ENCODE peak calls at places on chromosomes 4 and X, in five cellular contexts. One of them, this sample, is unnamed.

GRCh38 chr4:172035573-172035972 is 222.4 kb downstream of the GALNTL6 start:
- DNase-seq in cardiac muscle cell: no peak
- DNase-seq in NCI-H2227 treated with DMSO at 0.1 percent for 48 hours: no peak
- DNase-seq in hypothalamus: no peak
- DNase-seq in NT2/D1: no peak
- DNase-seq in this sample: no peak

GRCh38 chr4:82865592-82865991 is 25.4 kb downstream of the SEC31A start:
- DNase-seq in NT2/D1: no peak
- DNase-seq in cardiac muscle cell: no peak
- DNase-seq in NCI-H2227 treated with DMSO at 0.1 percent for 48 hours: no peak
- DNase-seq in hypothalamus: no peak
- DNase-seq in this sample: no peak

GRCh38 chrX:18927558-18927957 is 56.4 kb downstream of the PHKA2 start:
- DNase-seq in NCI-H2227 treated with DMSO at 0.1 percent for 48 hours: peak
- DNase-seq in NT2/D1: no peak
- DNase-seq in hypothalamus: no peak
- DNase-seq in cardiac muscle cell: no peak
- DNase-seq in this sample: no peak

GRCh38 chr4:86421461-86421860 is 61.6 kb upstream of the MAPK10 start:
- DNase-seq in cardiac muscle cell: no peak
- DNase-seq in NT2/D1: no peak
- DNase-seq in NCI-H2227 treated with DMSO at 0.1 percent for 48 hours: no peak
- DNase-seq in hypothalamus: no peak
- DNase-seq in this sample: no peak

GRCh38 chr4:14008494-14008893 is 381.0 kb upstream of the BOD1L1 start:
- DNase-seq in cardiac muscle cell: no peak
- DNase-seq in NCI-H2227 treated with DMSO at 0.1 percent for 48 hours: no peak
- DNase-seq in NT2/D1: no peak
- DNase-seq in hypothalamus: no peak
- DNase-seq in this sample: no peak

GRCh38 chr4:126441173-126441810 is 1126.5 kb downstream of the FAT4 start:
- DNase-seq in NCI-H2227 treated with DMSO at 0.1 percent for 48 hours: no peak
- DNase-seq in NT2/D1: no peak
- DNase-seq in hypothalamus: no peak
- DNase-seq in cardiac muscle cell: peak
- DNase-seq in this sample: no peak

GRCh38 chrX:10444204-10444603 is 176.2 kb downstream of the MID1 start:
- DNase-seq in NCI-H2227 treated with DMSO at 0.1 percent for 48 hours: no peak
- DNase-seq in hypothalamus: no peak
- DNase-seq in cardiac muscle cell: no peak
- DNase-seq in NT2/D1: no peak
- DNase-seq in this sample: no peak

GRCh38 chr4:173752610-173753009 is 222.6 kb upstream of the HAND2 start:
- DNase-seq in cardiac muscle cell: peak
- DNase-seq in NT2/D1: peak
- DNase-seq in NCI-H2227 treated with DMSO at 0.1 percent for 48 hours: no peak
- DNase-seq in hypothalamus: no peak
- DNase-seq in this sample: no peak

GRCh38 chr4:6527683-6528595 is 47.0 kb upstream of the MAN2B2 start:
- DNase-seq in NCI-H2227 treated with DMSO at 0.1 percent for 48 hours: no peak
- DNase-seq in hypothalamus: no peak
- DNase-seq in cardiac muscle cell: no peak
- DNase-seq in NT2/D1: no peak
- DNase-seq in this sample: peak

GRCh38 chrX:56564182-56564885 is 907 bp downstream of the UBQLN2 start:
- DNase-seq in NCI-H2227 treated with DMSO at 0.1 percent for 48 hours: peak
- DNase-seq in NT2/D1: no peak
- DNase-seq in cardiac muscle cell: peak
- DNase-seq in hypothalamus: no peak
- DNase-seq in this sample: no peak

GRCh38 chr4:183398298-183399129 is 45.9 kb upstream of the CDKN2AIP start:
- DNase-seq in NCI-H2227 treated with DMSO at 0.1 percent for 48 hours: no peak
- DNase-seq in cardiac muscle cell: peak
- DNase-seq in NT2/D1: peak
- DNase-seq in hypothalamus: no peak
- DNase-seq in this sample: peak

GRCh38 chr4:72312032-72312650 is 256.9 kb downstream of the ADAMTS3 start:
- DNase-seq in cardiac muscle cell: no peak
- DNase-seq in NT2/D1: peak
- DNase-seq in NCI-H2227 treated with DMSO at 0.1 percent for 48 hours: no peak
- DNase-seq in hypothalamus: no peak
- DNase-seq in this sample: peak

GRCh38 chrX:4397471-4397870 is 684.0 kb upstream of the PRKX start:
- DNase-seq in NCI-H2227 treated with DMSO at 0.1 percent for 48 hours: no peak
- DNase-seq in cardiac muscle cell: no peak
- DNase-seq in NT2/D1: no peak
- DNase-seq in hypothalamus: no peak
- DNase-seq in this sample: no peak

GRCh38 chr4:110480031-110480549 is 4.1 kb downstream of the ENPEP start:
- DNase-seq in NCI-H2227 treated with DMSO at 0.1 percent for 48 hours: no peak
- DNase-seq in NT2/D1: no peak
- DNase-seq in hypothalamus: no peak
- DNase-seq in cardiac muscle cell: no peak
- DNase-seq in this sample: no peak

GRCh38 chrX:43702660-43703059 is 46.6 kb downstream of the MAOA start:
- DNase-seq in cardiac muscle cell: no peak
- DNase-seq in NCI-H2227 treated with DMSO at 0.1 percent for 48 hours: no peak
- DNase-seq in NT2/D1: no peak
- DNase-seq in hypothalamus: no peak
- DNase-seq in this sample: no peak

GRCh38 chrX:134886201-134886600 is 104.6 kb upstream of the SMIM10 start:
- DNase-seq in cardiac muscle cell: no peak
- DNase-seq in NT2/D1: no peak
- DNase-seq in hypothalamus: no peak
- DNase-seq in NCI-H2227 treated with DMSO at 0.1 percent for 48 hours: no peak
- DNase-seq in this sample: no peak

GRCh38 chr4:153126137-153126536 is 78.1 kb upstream of the TRIM2 start:
- DNase-seq in NCI-H2227 treated with DMSO at 0.1 percent for 48 hours: no peak
- DNase-seq in hypothalamus: no peak
- DNase-seq in NT2/D1: no peak
- DNase-seq in cardiac muscle cell: no peak
- DNase-seq in this sample: no peak

GRCh38 chr4:76235407-76235806 is 16.1 kb upstream of the FAM47E start:
- DNase-seq in hypothalamus: no peak
- DNase-seq in cardiac muscle cell: no peak
- DNase-seq in NCI-H2227 treated with DMSO at 0.1 percent for 48 hours: no peak
- DNase-seq in NT2/D1: no peak
- DNase-seq in this sample: no peak